ENCODE peak calls at places on chromosome 17, in eight cellular contexts. T is neural progenitor cell, O is heart right ventricle, Q is tibial nerve, X is esophagus squamous epithelium, R is left ventricle myocardium inferior, H is psoas muscle, D is A549. K is an unnamed sample.

GRCh38 chr17:33387406-33387805 is 94.3 kb upstream of the ASIC2 start:
- DNase-seq in T (no peak), X (no peak), H (no peak), O (no peak), Q (no peak), R (no peak), D (no peak), K (no peak)

GRCh38 chr17:15914400-15915165 is 30.3 kb upstream of the ADORA2B start:
- DNase-seq in O (no peak), R (no peak), Q (no peak), X (no peak), T (no peak), D (no peak), H (no peak), K (no peak)

GRCh38 chr17:63946440-63947363 is 14.6 kb upstream of the CD79B start:
- DNase-seq in T (peak; percentile 78), R (no peak), H (no peak), Q (no peak), D (peak; percentile 84), O (peak; percentile 54), X (no peak), K (no peak)

GRCh38 chr17:46942441-46943217 is 19.7 kb downstream of the GOSR2 start:
- DNase-seq in D (peak; percentile 96), H (peak; percentile 63), R (peak; percentile 62), T (peak; percentile 86), X (no peak), O (peak; percentile 62), Q (no peak), K (peak; percentile 43)

GRCh38 chr17:16363749-16364536 is 10.7 kb upstream of the CENPV start:
- DNase-seq in H (peak; percentile 73), R (peak; percentile 73), D (peak; percentile 83), Q (peak; percentile 61), O (peak; percentile 68), T (peak; percentile 88), X (no peak), K (no peak)

GRCh38 chr17:63476494-63476856 is 386 bp upstream of the ACE start:
- DNase-seq in D (no peak), T (peak; percentile 71), H (no peak), O (no peak), R (no peak), Q (no peak), X (no peak), K (no peak)

GRCh38 chr17:13079010-13079409 is 61.2 kb upstream of the ELAC2 start:
- DNase-seq in H (no peak), T (no peak), O (no peak), R (no peak), Q (no peak), X (no peak), D (no peak), K (no peak)

GRCh38 chr17:34163123-34163522 is 92.0 kb upstream of the CCL2 start:
- DNase-seq in O (no peak), H (no peak), D (no peak), X (no peak), Q (no peak), T (no peak), R (no peak), K (no peak)

GRCh38 chr17:45813051-45813731 is 29.1 kb downstream of the CRHR1 start:
- DNase-seq in X (no peak), O (no peak), D (no peak), H (no peak), T (peak; percentile 91), R (no peak), Q (no peak), K (no peak)

GRCh38 chr17:68981288-68981687 is 26.1 kb upstream of the ABCA8 start:
- DNase-seq in X (no peak), D (no peak), T (no peak), O (peak; percentile 67), Q (peak; percentile 68), R (no peak), H (no peak), K (peak; percentile 3)

GRCh38 chr17:65297916-65298315 is 160.7 kb downstream of the RGS9 start:
- DNase-seq in H (no peak), D (no peak), R (no peak), T (no peak), O (no peak), Q (no peak), X (no peak), K (no peak)

GRCh38 chr17:21425321-21425720 is 49.2 kb downstream of the KCNJ12 start:
- DNase-seq in D (no peak), H (no peak), T (no peak), O (no peak), X (no peak), R (no peak), Q (no peak), K (no peak)

GRCh38 chr17:6435968-6436367 is 1.0 kb upstream of the AIPL1 start:
- DNase-seq in H (peak; percentile 54), D (peak; percentile 90), O (peak; percentile 37), T (peak; percentile 86), R (peak; percentile 29), X (peak; percentile 14), Q (no peak), K (peak; percentile 34)

GRCh38 chr17:37489197-37490001 is at the start of gene DUSP14:
- DNase-seq in X (no peak), D (peak; percentile 90), R (peak; percentile 82), O (peak; percentile 73), T (peak; percentile 94), H (peak; percentile 87), Q (peak; percentile 37), K (no peak)
- TF ChIP-seq CTCF in X (no peak), D (no peak), R (no peak), O (no peak), T (peak; percentile 14), H (no peak), Q (no peak), K (no peak)

GRCh38 chr17:76568771-76569170 is 16.9 kb downstream of the ST6GALNAC2 start:
- DNase-seq in T (no peak), H (no peak), X (no peak), R (no peak), D (no peak), Q (no peak), O (no peak), K (no peak)

GRCh38 chr17:76569607-76570279 is 15.9 kb downstream of the ST6GALNAC2 start:
- DNase-seq in Q (peak; percentile 67), R (peak; percentile 46), H (peak; percentile 60), D (no peak), O (no peak), X (no peak), T (peak; percentile 54), K (no peak)

GRCh38 chr17:76572201-76572910 is 13.3 kb downstream of the ST6GALNAC2 start:
- DNase-seq in D (no peak), R (no peak), H (no peak), X (no peak), T (no peak), Q (no peak), O (no peak), K (no peak)

GRCh38 chr17:76570877-76571471 is 14.7 kb downstream of the ST6GALNAC2 start:
- DNase-seq in H (no peak), O (no peak), R (no peak), Q (no peak), T (no peak), X (no peak), D (no peak), K (no peak)

DNA sequence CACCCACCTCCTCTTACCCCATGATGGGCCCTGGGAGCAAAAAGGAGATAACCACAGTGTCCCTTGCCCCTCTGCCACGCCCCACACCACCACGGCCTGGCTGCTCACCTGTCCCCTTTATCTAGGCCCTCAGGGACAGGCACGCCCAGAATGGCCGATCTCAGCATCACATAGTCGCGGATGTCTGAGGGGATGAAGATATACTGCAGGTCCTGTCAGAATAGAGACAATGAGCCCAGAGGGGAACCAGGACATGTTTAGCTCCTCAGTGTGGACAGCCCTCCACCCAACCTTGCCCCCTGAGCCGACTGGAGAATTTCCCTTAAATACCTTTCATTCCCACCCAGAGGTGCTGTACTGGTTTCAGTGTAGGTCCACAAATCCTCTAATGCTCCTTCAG is 15.2 kb downstream of the ST6GALNAC2 start:
- DNase-seq in R (no peak), O (no peak), T (no peak), Q (no peak), X (no peak), D (no peak), H (no peak), K (no peak)
- H3K27ac ChIP-seq in R (peak overlapping the region; percentile 16), O (no peak overlapping the region), T (no peak overlapping the region), Q (peak overlapping the region; percentile 95), X (no peak overlapping the region), D (no peak overlapping the region), H (no peak overlapping the region), K (no peak overlapping the region)

GRCh38 chr17:40327244-40327666 is 18.3 kb downstream of the RARA start:
- DNase-seq in H (no peak), O (no peak), X (no peak), R (peak; percentile 12), Q (no peak), T (no peak), D (no peak), K (no peak)

GRCh38 chr17:40323731-40324650 is 15.0 kb downstream of the RARA start:
- DNase-seq in T (no peak), H (peak; percentile 70), X (no peak), D (no peak), R (peak; percentile 73), Q (no peak), O (peak; percentile 89), K (no peak)

GRCh38 chr17:40326014-40326831 is 17.2 kb downstream of the RARA start:
- DNase-seq in H (peak; percentile 50), Q (no peak), D (no peak), X (no peak), O (peak; percentile 31), T (no peak), R (peak; percentile 22), K (no peak)

GRCh38 chr17:40326832-40327199 is 17.8 kb downstream of the RARA start:
- DNase-seq in X (no peak), R (peak; percentile 16), O (peak; percentile 43), D (no peak), T (no peak), H (peak; percentile 31), Q (no peak), K (no peak)

GRCh38 chr17:40325156-40326013 is 16.4 kb downstream of the RARA start:
- DNase-seq in R (peak; percentile 14), X (no peak), T (no peak), Q (no peak), D (no peak), H (peak; percentile 18), O (no peak), K (no peak)
- TF ChIP-seq CTCF in R (no peak), X (no peak), T (no peak), Q (no peak), D (no peak), H (no peak), O (no peak), K (no peak)

GRCh38 chr17:79018045-79018695 is 5.8 kb upstream of the C1QTNF1 start:
- DNase-seq in H (no peak), O (no peak), T (no peak), D (no peak), Q (no peak), R (no peak), X (no peak), K (no peak)

GRCh38 chr17:79020631-79021301 is 3.2 kb upstream of the C1QTNF1 start:
- DNase-seq in X (no peak), D (no peak), H (no peak), O (no peak), Q (no peak), R (no peak), T (no peak), K (no peak)

GRCh38 chr17:79019260-79019630 is 4.7 kb upstream of the C1QTNF1 start:
- DNase-seq in O (no peak), R (no peak), H (no peak), D (no peak), T (no peak), Q (no peak), X (no peak), K (no peak)

GRCh38 chr17:79017546-79017945 is 6.4 kb upstream of the C1QTNF1 start:
- DNase-seq in Q (no peak), X (no peak), O (no peak), R (no peak), T (no peak), H (no peak), D (no peak), K (no peak)

GRCh38 chr17:79019631-79020584 is 4.1 kb upstream of the C1QTNF1 start:
- DNase-seq in H (peak; percentile 72), T (peak; percentile 53), O (peak; percentile 79), R (peak; percentile 68), D (peak; percentile 71), X (no peak), Q (peak; percentile 66), K (peak; percentile 56)
- H3K27ac ChIP-seq in H (no peak overlapping the region), T (no peak overlapping the region), O (peak overlapping the region; percentile 92), R (peak overlapping the region; percentile 95), D (peak overlapping the region; percentile 43), X (peak overlapping the region; percentile 87), Q (peak overlapping the region; percentile 56), K (no peak overlapping the region)

K was measured in AG04450.